ENCODE peak calls at places on chromosome 12, in five cellular contexts. Q, C, U, F and P are unnamed samples.

GRCh38 chr12:109539508-109539907 is 33.8 kb downstream of the MMAB start:
- DNase-seq in Q (no peak), C (no peak), U (no peak), F (peak; percentile 22), P (no peak)

GRCh38 chr12:128910629-128911028 is 57.4 kb downstream of the GLT1D1 start:
- DNase-seq in Q (no peak), C (no peak), U (no peak), F (no peak), P (no peak)

GRCh38 chr12:51972849-51973273 is 21.4 kb downstream of the ACVR1B start:
- DNase-seq in Q (peak; percentile 71), C (peak; percentile 5), U (peak; percentile 25), F (no peak), P (no peak)

GRCh38 chr12:105425263-105426174 is 95.0 kb downstream of the C12orf75 start:
- DNase-seq in Q (no peak), C (no peak), U (no peak), F (no peak), P (no peak)

GRCh38 chr12:72368719-72369505 is 96.7 kb downstream of the TRHDE start:
- DNase-seq in Q (no peak), C (no peak), U (no peak), F (no peak), P (no peak)

GRCh38 chr12:2183556-2184541 is 131.1 kb downstream of the CACNA1C start:
- DNase-seq in Q (no peak), C (no peak), U (no peak), F (no peak), P (no peak)

GRCh38 chr12:82413994-82414393 is 55.7 kb downstream of the METTL25 start:
- DNase-seq in Q (no peak), C (no peak), U (no peak), F (no peak), P (no peak)

GRCh38 chr12:18794000-18794399 is 56.1 kb downstream of the CAPZA3 start:
- DNase-seq in Q (no peak), C (no peak), U (no peak), F (no peak), P (no peak)

GRCh38 chr12:3313655-3314305 is 177.2 kb upstream of the PRMT8 start:
- DNase-seq in Q (no peak), C (peak; percentile 34), U (no peak), F (peak; percentile 94), P (no peak)

GRCh38 chr12:53267309-53268008 is 640 bp upstream of the ESPL1 start:
- DNase-seq in Q (no peak), C (no peak), U (no peak), F (peak; percentile 63), P (no peak)

GRCh38 chr12:76028649-76029277 is 2.8 kb downstream of the PHLDA1 start:
- DNase-seq in Q (no peak), C (no peak), U (no peak), F (no peak), P (no peak)

GRCh38 chr12:130560321-130560720 is 155.8 kb downstream of the RIMBP2 start:
- DNase-seq in Q (no peak), C (no peak), U (no peak), F (no peak), P (no peak)

GRCh38 chr12:49225551-49226166 is 36.8 kb upstream of the TUBA1A start:
- DNase-seq in Q (no peak), C (no peak), U (no peak), F (peak; percentile 30), P (no peak)

GRCh38 chr12:30970559-30971202 is 44.1 kb downstream of the TSPAN11 start:
- DNase-seq in Q (peak; percentile 37), C (no peak), U (no peak), F (peak; percentile 75), P (peak; percentile 38)